ENCODE peak calls at places on chromosomes 3 and 15, in five cellular contexts. H is CD4-positive, alpha-beta T cell; W is fibroblast of pulmonary artery; S is mucosa of gallbladder; K is T-cell. F is an unnamed sample.

GRCh38 chr15:47918877-47919276 is 201.6 kb downstream of the SEMA6D start:
- DNase-seq in H (no peak), W (no peak), S (no peak), K (no peak), F (no peak)

GRCh38 chr3:127486337-127486944 is 104.1 kb downstream of the TPRA1 start:
- DNase-seq in H (no peak), W (no peak), S (no peak), K (no peak), F (no peak)

GRCh38 chr3:152302521-152303021 is 33.8 kb downstream of the MBNL1 start:
- DNase-seq in H (no peak), W (peak), S (peak), K (no peak), F (peak)

GRCh38 chr3:10366681-10367101 is 45.8 kb upstream of the SEC13 start:
- DNase-seq in H (no peak), W (peak), S (no peak), K (no peak), F (peak)

GRCh38 chr15:74653426-74654082 is 37.9 kb downstream of the CLK3 start:
- DNase-seq in H (no peak), W (peak), S (peak), K (no peak), F (peak)

GRCh38 chr3:61807865-61808276 is 246.5 kb downstream of the PTPRG start:
- DNase-seq in H (no peak), W (peak), S (peak), K (no peak), F (no peak)

GRCh38 chr3:160758929-160759577 is 3.0 kb downstream of the PPM1L start:
- DNase-seq in H (no peak), W (no peak), S (no peak), K (no peak), F (no peak)

GRCh38 chr15:65925338-65925737 is 56.0 kb downstream of the RAB11A start:
- DNase-seq in H (no peak), W (no peak), S (no peak), K (no peak), F (no peak)

GRCh38 chr3:194243172-194243861 is 107.4 kb downstream of the HES1 start:
- DNase-seq in H (no peak), W (no peak), S (no peak), K (no peak), F (no peak)

GRCh38 chr3:129597087-129597791 is 9.2 kb downstream of the PLXND1 start:
- DNase-seq in H (no peak), W (no peak), S (no peak), K (no peak), F (no peak)

GRCh38 chr3:94118390-94118789 is 55.5 kb downstream of the NSUN3 start:
- DNase-seq in H (no peak), W (no peak), S (no peak), K (no peak), F (no peak)

GRCh38 chr15:69648775-69649735 is 196.4 kb downstream of the RPLP1 start:
- DNase-seq in H (no peak), W (no peak), S (no peak), K (no peak), F (no peak)

GRCh38 chr3:115165266-115165665 is 18.2 kb upstream of the ZBTB20 start:
- DNase-seq in H (no peak), W (no peak), S (no peak), K (peak), F (no peak)